ENCODE peak calls at places on chromosome 11, in four cellular contexts. One of them, this sample, is unnamed.

GRCh38 chr11:122059565-122059964 is 56.5 kb downstream of the BLID start:
- DNase-seq in lung: no peak
- DNase-seq in testis: no peak
- DNase-seq in foreskin fibroblast: no peak
- DNase-seq in this sample: no peak

GRCh38 chr11:86160546-86161149 is 83.9 kb upstream of the EED start:
- DNase-seq in foreskin fibroblast: no peak
- DNase-seq in testis: no peak
- DNase-seq in lung: no peak
- DNase-seq in this sample: no peak

GRCh38 chr11:110600322-110600721 is 111.9 kb downstream of the ARHGAP20 start:
- DNase-seq in foreskin fibroblast: no peak
- DNase-seq in lung: no peak
- DNase-seq in testis: no peak
- DNase-seq in this sample: no peak

GRCh38 chr11:122509899-122510298 is 145.6 kb upstream of the UBASH3B start:
- DNase-seq in testis: no peak
- DNase-seq in foreskin fibroblast: no peak
- DNase-seq in lung: no peak
- DNase-seq in this sample: no peak

GRCh38 chr11:28058333-28058732 is 49.6 kb downstream of the KIF18A start:
- DNase-seq in lung: no peak
- DNase-seq in testis: peak
- DNase-seq in foreskin fibroblast: no peak
- DNase-seq in this sample: no peak

GRCh38 chr11:46461461-46461927 is 69.9 kb upstream of the CHRM4 start:
- DNase-seq in testis: no peak
- DNase-seq in foreskin fibroblast: no peak
- DNase-seq in lung: no peak
- DNase-seq in this sample: no peak

GRCh38 chr11:46675288-46675851 is 25.0 kb downstream of the ARHGAP1 start:
- DNase-seq in foreskin fibroblast: peak
- DNase-seq in testis: no peak
- DNase-seq in lung: peak
- DNase-seq in this sample: no peak

GRCh38 chr11:31764186-31764730 is 46.9 kb downstream of the PAX6 start:
- DNase-seq in foreskin fibroblast: no peak
- DNase-seq in lung: no peak
- DNase-seq in testis: no peak
- DNase-seq in this sample: no peak

GRCh38 chr11:76276773-76277155 is 70.5 kb upstream of the WNT11 start:
- DNase-seq in lung: no peak
- DNase-seq in testis: no peak
- DNase-seq in foreskin fibroblast: no peak
- DNase-seq in this sample: no peak

GRCh38 chr11:16785520-16786128 is 47.2 kb downstream of the C11orf58 start:
- DNase-seq in foreskin fibroblast: peak
- DNase-seq in lung: peak
- DNase-seq in testis: peak
- DNase-seq in this sample: peak

GRCh38 chr11:93974759-93975158 is 46.4 kb upstream of the HEPHL1 start:
- DNase-seq in foreskin fibroblast: no peak
- DNase-seq in lung: no peak
- DNase-seq in testis: no peak
- DNase-seq in this sample: no peak

GRCh38 chr11:2074266-2074825 is 64.8 kb downstream of the IGF2 start:
- DNase-seq in foreskin fibroblast: no peak
- DNase-seq in testis: no peak
- DNase-seq in lung: no peak
- DNase-seq in this sample: no peak

GRCh38 chr11:122720482-122720881 is 65.0 kb downstream of the UBASH3B start:
- DNase-seq in testis: no peak
- DNase-seq in lung: no peak
- DNase-seq in foreskin fibroblast: no peak
- DNase-seq in this sample: no peak

GRCh38 chr11:34916810-34917780 is 677 bp downstream of the PDHX start:
- DNase-seq in lung: no peak
- DNase-seq in foreskin fibroblast: peak
- DNase-seq in testis: peak
- DNase-seq in this sample: peak

GRCh38 chr11:6225024-6225423 is 9.4 kb downstream of the FHIP1B start:
- DNase-seq in testis: no peak
- DNase-seq in foreskin fibroblast: no peak
- DNase-seq in lung: no peak
- DNase-seq in this sample: no peak

GRCh38 chr11:39724404-39724803 is 1735.0 kb downstream of the LRRC4C start:
- DNase-seq in foreskin fibroblast: no peak
- DNase-seq in lung: no peak
- DNase-seq in testis: no peak
- DNase-seq in this sample: no peak

GRCh38 chr11:126628790-126629621 is 273.5 kb downstream of the ST3GAL4 start:
- DNase-seq in testis: no peak
- DNase-seq in foreskin fibroblast: peak
- DNase-seq in lung: no peak
- DNase-seq in this sample: no peak

GRCh38 chr11:134048028-134048427 is 20.8 kb upstream of the JAM3 start:
- DNase-seq in lung: no peak
- DNase-seq in testis: no peak
- DNase-seq in foreskin fibroblast: no peak
- DNase-seq in this sample: no peak

GRCh38 chr11:134044514-134045284 is 24.2 kb upstream of the JAM3 start:
- DNase-seq in testis: no peak
- DNase-seq in foreskin fibroblast: no peak
- DNase-seq in lung: no peak
- DNase-seq in this sample: no peak

GRCh38 chr11:134046681-134047449 is 22.0 kb upstream of the JAM3 start:
- DNase-seq in lung: no peak
- DNase-seq in foreskin fibroblast: no peak
- DNase-seq in testis: no peak
- DNase-seq in this sample: no peak

GRCh38 chr11:134047586-134047999 is 21.3 kb upstream of the JAM3 start:
- DNase-seq in testis: peak
- DNase-seq in lung: peak
- DNase-seq in foreskin fibroblast: peak
- DNase-seq in this sample: no peak

GRCh38 chr11:134045799-134046635 is 22.9 kb upstream of the JAM3 start:
- DNase-seq in foreskin fibroblast: no peak
- DNase-seq in lung: no peak
- DNase-seq in testis: peak
- DNase-seq in this sample: no peak
- TF ChIP-seq CTCF in foreskin fibroblast: peak
- TF ChIP-seq CTCF in lung: no peak
- TF ChIP-seq CTCF in testis: peak
- TF ChIP-seq CTCF in this sample: no peak

DNA sequence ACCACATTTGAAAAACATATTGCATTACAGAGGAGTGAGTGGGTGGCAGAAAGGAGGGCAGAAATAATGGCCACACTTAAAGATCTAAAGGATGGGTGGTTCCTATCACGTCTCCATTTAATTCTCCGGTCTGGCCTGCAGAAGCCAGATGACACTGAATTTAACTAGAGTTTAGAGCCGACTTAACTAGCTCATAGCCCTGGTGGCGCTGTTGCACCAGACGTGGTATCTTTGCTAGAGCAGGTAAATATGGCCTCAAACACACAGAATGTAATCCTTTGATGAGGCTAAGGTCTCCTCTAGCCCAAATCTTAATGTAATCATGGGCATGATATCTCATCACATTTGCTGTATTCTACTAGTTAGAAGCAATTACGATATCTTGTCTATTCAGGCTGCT is 51.5 kb upstream of the GAL start:
- DNase-seq in foreskin fibroblast: peak
- DNase-seq in testis: no peak
- DNase-seq in lung: no peak
- DNase-seq in this sample: no peak
- TF ChIP-seq CTCF in foreskin fibroblast: peak
- TF ChIP-seq CTCF in testis: no peak
- TF ChIP-seq CTCF in lung: no peak
- TF ChIP-seq CTCF in this sample: peak

DNA sequence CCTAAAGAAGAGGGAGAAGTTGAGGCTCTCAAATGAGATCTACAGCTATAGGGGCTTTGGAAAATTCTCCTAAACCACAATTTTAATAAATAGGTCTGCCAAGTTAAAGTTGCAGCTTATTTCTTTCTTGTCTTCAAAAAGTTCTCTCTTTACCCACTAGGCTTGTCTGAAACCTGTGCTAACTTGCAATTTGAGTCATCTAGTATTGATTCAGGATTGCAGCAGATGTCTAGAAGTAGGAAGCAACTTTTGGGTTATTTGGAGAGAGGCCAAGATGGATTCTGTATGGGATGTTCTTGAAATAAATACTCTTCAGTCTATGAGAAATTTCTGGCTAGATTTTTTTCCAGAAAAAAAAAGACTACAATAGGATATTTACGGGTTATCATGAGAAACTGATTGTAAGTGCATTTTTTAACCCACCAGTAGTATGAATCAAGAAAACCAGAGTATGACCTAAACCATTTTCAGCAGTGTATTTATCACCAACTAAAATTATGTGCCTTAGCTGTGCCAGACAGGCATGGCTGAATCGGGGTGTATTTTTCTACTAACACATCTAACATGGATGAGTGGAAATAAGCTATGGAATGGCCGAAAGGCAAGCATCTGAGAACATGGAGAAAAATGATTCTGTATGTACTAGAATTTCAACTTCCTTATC is 4.9 kb upstream of the RAB38 start:
- DNase-seq in foreskin fibroblast: no peak
- DNase-seq in testis: no peak
- DNase-seq in lung: no peak
- DNase-seq in this sample: no peak
- TF ChIP-seq CTCF in foreskin fibroblast: no peak
- TF ChIP-seq CTCF in testis: no peak
- TF ChIP-seq CTCF in lung: no peak
- TF ChIP-seq CTCF in this sample: no peak

DNA sequence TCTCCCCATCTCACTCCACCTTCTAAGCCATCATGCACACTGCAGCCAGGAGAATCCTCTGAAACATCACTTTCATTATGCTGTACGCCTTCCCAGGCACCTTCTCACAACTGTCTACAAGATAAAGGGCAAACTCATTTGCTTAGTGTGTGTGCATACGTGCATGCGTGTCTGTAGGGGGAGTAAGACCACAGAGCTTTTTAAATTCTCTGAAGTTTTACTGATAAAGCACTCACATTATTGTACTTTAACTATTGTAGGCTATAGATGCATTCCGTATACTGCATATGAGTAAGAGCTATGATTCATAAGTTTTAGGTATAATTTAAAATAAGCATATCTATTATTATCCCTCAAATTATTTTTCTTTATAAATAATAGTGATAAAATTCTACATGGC is 15.3 kb upstream of the ANKK1 start:
- DNase-seq in lung: no peak
- DNase-seq in testis: no peak
- DNase-seq in foreskin fibroblast: no peak
- DNase-seq in this sample: no peak
- TF ChIP-seq CTCF in lung: no peak
- TF ChIP-seq CTCF in testis: no peak
- TF ChIP-seq CTCF in foreskin fibroblast: no peak
- TF ChIP-seq CTCF in this sample: no peak

DNA sequence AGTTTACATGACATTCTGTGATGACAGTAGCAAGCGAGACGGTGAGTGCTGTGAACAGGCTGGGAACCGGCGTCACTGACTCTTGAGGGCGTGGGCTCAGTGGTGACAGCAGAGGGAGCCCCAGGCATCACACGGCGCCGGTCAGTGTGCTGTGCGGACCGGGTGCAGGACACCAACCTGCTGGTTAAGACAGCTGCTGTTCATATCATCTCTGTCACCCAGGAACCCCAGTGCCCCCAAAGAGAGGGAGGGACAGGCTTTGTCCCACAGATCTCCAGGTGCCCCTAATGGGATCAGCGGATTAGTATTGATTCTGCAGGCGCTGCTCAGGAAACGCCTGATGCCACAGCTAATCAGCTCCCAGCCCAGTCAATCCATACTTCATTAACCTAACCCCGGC is 18.4 kb downstream of the B3GAT1 start:
- DNase-seq in foreskin fibroblast: no peak
- DNase-seq in lung: no peak
- DNase-seq in testis: peak
- DNase-seq in this sample: no peak
- TF ChIP-seq CTCF in foreskin fibroblast: no peak
- TF ChIP-seq CTCF in lung: no peak
- TF ChIP-seq CTCF in testis: no peak
- TF ChIP-seq CTCF in this sample: peak

GRCh38 chr11:30049214-30049613 is 32.4 kb upstream of the KCNA4 start:
- DNase-seq in testis: no peak
- DNase-seq in foreskin fibroblast: no peak
- DNase-seq in lung: no peak
- DNase-seq in this sample: no peak
- TF ChIP-seq CTCF in testis: no peak
- TF ChIP-seq CTCF in foreskin fibroblast: no peak
- TF ChIP-seq CTCF in lung: no peak
- TF ChIP-seq CTCF in this sample: no peak

GRCh38 chr11:64849600-64850356 is 5.3 kb upstream of the CDC42BPG start:
- DNase-seq in testis: no peak
- DNase-seq in foreskin fibroblast: peak
- DNase-seq in lung: no peak
- DNase-seq in this sample: no peak

GRCh38 chr11:64852804-64853520 is 8.5 kb upstream of the CDC42BPG start:
- DNase-seq in lung: no peak
- DNase-seq in testis: no peak
- DNase-seq in foreskin fibroblast: no peak
- DNase-seq in this sample: peak

GRCh38 chr11:64848779-64849599 is 4.5 kb upstream of the CDC42BPG start:
- DNase-seq in testis: no peak
- DNase-seq in lung: no peak
- DNase-seq in foreskin fibroblast: no peak
- DNase-seq in this sample: no peak

GRCh38 chr11:64851831-64852337 is 7.4 kb upstream of the CDC42BPG start:
- DNase-seq in lung: no peak
- DNase-seq in foreskin fibroblast: no peak
- DNase-seq in testis: no peak
- DNase-seq in this sample: peak

GRCh38 chr11:64850979-64851567 is 6.6 kb upstream of the CDC42BPG start:
- DNase-seq in foreskin fibroblast: peak
- DNase-seq in lung: no peak
- DNase-seq in testis: no peak
- DNase-seq in this sample: peak
- TF ChIP-seq CTCF in foreskin fibroblast: no peak
- TF ChIP-seq CTCF in lung: no peak
- TF ChIP-seq CTCF in testis: no peak
- TF ChIP-seq CTCF in this sample: peak

GRCh38 chr11:4523666-4524065 is 21.3 kb upstream of the OR52M1 start:
- DNase-seq in testis: no peak
- DNase-seq in foreskin fibroblast: no peak
- DNase-seq in lung: no peak
- DNase-seq in this sample: no peak
- TF ChIP-seq CTCF in testis: no peak
- TF ChIP-seq CTCF in foreskin fibroblast: no peak
- TF ChIP-seq CTCF in lung: no peak
- TF ChIP-seq CTCF in this sample: no peak